ENCODE peak calls at places on chromosomes 3 and 15, in nine cellular contexts. One of them, this sample, is unnamed.

GRCh38 chr3:22735373-22735772 is 467.8 kb upstream of the UBE2E2 start:
- DNase-seq in GM03348: no peak
- DNase-seq in HEK293T: no peak
- DNase-seq in smooth muscle cell of the brain vasculature: no peak
- DNase-seq in EL: no peak
- DNase-seq in stimulated activated CD8-positive, alpha-beta memory T cell treated with anti-CD3 and anti-CD28 coated beads, Interleukin-4, amount 100 ng/mL, for 24 hours: no peak
- DNase-seq in activated gamma-delta T cell treated with anti-CD3 and anti-CD28 coated beads, Interleukin-2, amount 50 U/mL, for 16 hours: no peak
- DNase-seq in caudate nucleus: no peak
- DNase-seq in amniotic stem cell: no peak
- DNase-seq in this sample: no peak

GRCh38 chr3:127226451-127226850 is 33.5 kb downstream of the PRR23E start:
- DNase-seq in GM03348: peak
- DNase-seq in HEK293T: no peak
- DNase-seq in smooth muscle cell of the brain vasculature: no peak
- DNase-seq in EL: peak
- DNase-seq in stimulated activated CD8-positive, alpha-beta memory T cell treated with anti-CD3 and anti-CD28 coated beads, Interleukin-4, amount 100 ng/mL, for 24 hours: no peak
- DNase-seq in activated gamma-delta T cell treated with anti-CD3 and anti-CD28 coated beads, Interleukin-2, amount 50 U/mL, for 16 hours: no peak
- DNase-seq in caudate nucleus: no peak
- DNase-seq in amniotic stem cell: no peak
- DNase-seq in this sample: peak

GRCh38 chr15:90268415-90268814 is 2.9 kb downstream of the NGRN start:
- DNase-seq in GM03348: no peak
- DNase-seq in HEK293T: no peak
- DNase-seq in smooth muscle cell of the brain vasculature: no peak
- DNase-seq in EL: no peak
- DNase-seq in stimulated activated CD8-positive, alpha-beta memory T cell treated with anti-CD3 and anti-CD28 coated beads, Interleukin-4, amount 100 ng/mL, for 24 hours: no peak
- DNase-seq in activated gamma-delta T cell treated with anti-CD3 and anti-CD28 coated beads, Interleukin-2, amount 50 U/mL, for 16 hours: no peak
- DNase-seq in caudate nucleus: no peak
- DNase-seq in amniotic stem cell: no peak
- DNase-seq in this sample: no peak

GRCh38 chr3:126293370-126294082 is 63.7 kb downstream of the KLF15 start:
- DNase-seq in GM03348: peak
- DNase-seq in HEK293T: no peak
- DNase-seq in smooth muscle cell of the brain vasculature: no peak
- DNase-seq in EL: no peak
- DNase-seq in stimulated activated CD8-positive, alpha-beta memory T cell treated with anti-CD3 and anti-CD28 coated beads, Interleukin-4, amount 100 ng/mL, for 24 hours: no peak
- DNase-seq in activated gamma-delta T cell treated with anti-CD3 and anti-CD28 coated beads, Interleukin-2, amount 50 U/mL, for 16 hours: no peak
- DNase-seq in caudate nucleus: no peak
- DNase-seq in amniotic stem cell: no peak
- DNase-seq in this sample: no peak

GRCh38 chr15:69524296-69524695 is 71.7 kb downstream of the RPLP1 start:
- DNase-seq in GM03348: no peak
- DNase-seq in HEK293T: no peak
- DNase-seq in smooth muscle cell of the brain vasculature: no peak
- DNase-seq in EL: no peak
- DNase-seq in stimulated activated CD8-positive, alpha-beta memory T cell treated with anti-CD3 and anti-CD28 coated beads, Interleukin-4, amount 100 ng/mL, for 24 hours: no peak
- DNase-seq in activated gamma-delta T cell treated with anti-CD3 and anti-CD28 coated beads, Interleukin-2, amount 50 U/mL, for 16 hours: no peak
- DNase-seq in caudate nucleus: no peak
- DNase-seq in amniotic stem cell: no peak
- DNase-seq in this sample: no peak

GRCh38 chr15:101201411-101202174 is 50.3 kb downstream of the CHSY1 start:
- DNase-seq in GM03348: peak
- DNase-seq in HEK293T: peak
- DNase-seq in smooth muscle cell of the brain vasculature: peak
- DNase-seq in EL: peak
- DNase-seq in stimulated activated CD8-positive, alpha-beta memory T cell treated with anti-CD3 and anti-CD28 coated beads, Interleukin-4, amount 100 ng/mL, for 24 hours: no peak
- DNase-seq in activated gamma-delta T cell treated with anti-CD3 and anti-CD28 coated beads, Interleukin-2, amount 50 U/mL, for 16 hours: no peak
- DNase-seq in caudate nucleus: peak
- DNase-seq in amniotic stem cell: peak
- DNase-seq in this sample: peak

GRCh38 chr3:121072128-121072527 is 164.1 kb downstream of the STXBP5L start:
- DNase-seq in GM03348: no peak
- DNase-seq in HEK293T: no peak
- DNase-seq in smooth muscle cell of the brain vasculature: no peak
- DNase-seq in EL: no peak
- DNase-seq in stimulated activated CD8-positive, alpha-beta memory T cell treated with anti-CD3 and anti-CD28 coated beads, Interleukin-4, amount 100 ng/mL, for 24 hours: no peak
- DNase-seq in activated gamma-delta T cell treated with anti-CD3 and anti-CD28 coated beads, Interleukin-2, amount 50 U/mL, for 16 hours: no peak
- DNase-seq in caudate nucleus: no peak
- DNase-seq in amniotic stem cell: no peak
- DNase-seq in this sample: no peak

GRCh38 chr3:128448491-128448890 is 18.2 kb downstream of the DNAJB8 start:
- DNase-seq in GM03348: no peak
- DNase-seq in HEK293T: no peak
- DNase-seq in smooth muscle cell of the brain vasculature: no peak
- DNase-seq in EL: no peak
- DNase-seq in stimulated activated CD8-positive, alpha-beta memory T cell treated with anti-CD3 and anti-CD28 coated beads, Interleukin-4, amount 100 ng/mL, for 24 hours: no peak
- DNase-seq in activated gamma-delta T cell treated with anti-CD3 and anti-CD28 coated beads, Interleukin-2, amount 50 U/mL, for 16 hours: no peak
- DNase-seq in caudate nucleus: no peak
- DNase-seq in amniotic stem cell: no peak
- DNase-seq in this sample: no peak

GRCh38 chr3:172307143-172307560 is 141.1 kb downstream of the GHSR start:
- DNase-seq in GM03348: no peak
- DNase-seq in HEK293T: no peak
- DNase-seq in smooth muscle cell of the brain vasculature: no peak
- DNase-seq in EL: peak
- DNase-seq in stimulated activated CD8-positive, alpha-beta memory T cell treated with anti-CD3 and anti-CD28 coated beads, Interleukin-4, amount 100 ng/mL, for 24 hours: no peak
- DNase-seq in activated gamma-delta T cell treated with anti-CD3 and anti-CD28 coated beads, Interleukin-2, amount 50 U/mL, for 16 hours: no peak
- DNase-seq in caudate nucleus: no peak
- DNase-seq in amniotic stem cell: peak
- DNase-seq in this sample: no peak

GRCh38 chr3:51942603-51943450 is 664 bp downstream of the PARP3 start:
- DNase-seq in GM03348: peak
- DNase-seq in HEK293T: peak
- DNase-seq in smooth muscle cell of the brain vasculature: no peak
- DNase-seq in EL: peak
- DNase-seq in stimulated activated CD8-positive, alpha-beta memory T cell treated with anti-CD3 and anti-CD28 coated beads, Interleukin-4, amount 100 ng/mL, for 24 hours: peak
- DNase-seq in activated gamma-delta T cell treated with anti-CD3 and anti-CD28 coated beads, Interleukin-2, amount 50 U/mL, for 16 hours: no peak
- DNase-seq in caudate nucleus: no peak
- DNase-seq in amniotic stem cell: no peak
- DNase-seq in this sample: peak

GRCh38 chr3:79543618-79544017 is 224.2 kb downstream of the ROBO1 start:
- DNase-seq in GM03348: no peak
- DNase-seq in HEK293T: no peak
- DNase-seq in smooth muscle cell of the brain vasculature: no peak
- DNase-seq in EL: no peak
- DNase-seq in stimulated activated CD8-positive, alpha-beta memory T cell treated with anti-CD3 and anti-CD28 coated beads, Interleukin-4, amount 100 ng/mL, for 24 hours: no peak
- DNase-seq in activated gamma-delta T cell treated with anti-CD3 and anti-CD28 coated beads, Interleukin-2, amount 50 U/mL, for 16 hours: no peak
- DNase-seq in caudate nucleus: no peak
- DNase-seq in amniotic stem cell: no peak
- DNase-seq in this sample: no peak

GRCh38 chr3:99322551-99322950 is 315.8 kb upstream of the COL8A1 start:
- DNase-seq in GM03348: no peak
- DNase-seq in HEK293T: no peak
- DNase-seq in smooth muscle cell of the brain vasculature: no peak
- DNase-seq in EL: no peak
- DNase-seq in stimulated activated CD8-positive, alpha-beta memory T cell treated with anti-CD3 and anti-CD28 coated beads, Interleukin-4, amount 100 ng/mL, for 24 hours: no peak
- DNase-seq in activated gamma-delta T cell treated with anti-CD3 and anti-CD28 coated beads, Interleukin-2, amount 50 U/mL, for 16 hours: no peak
- DNase-seq in caudate nucleus: no peak
- DNase-seq in amniotic stem cell: no peak
- DNase-seq in this sample: no peak

This sample was measured in AG08395.